ENCODE peak calls at places on chromosomes 1 and 21, in seven cellular contexts. L is omental fat pad, X is psoas muscle, F is right lobe of liver, W is lung, J is GM13976, Y is SK-N-SH. D is an unnamed sample.

GRCh38 chr1:55246896-55247295 is 31.7 kb upstream of the USP24 start:
- DNase-seq in L (no peak), X (no peak), F (no peak), W (no peak), J (no peak), Y (no peak), D (no peak)

GRCh38 chr21:19507682-19508260 is 1104.2 kb upstream of the TMPRSS15 start:
- DNase-seq in L (no peak), X (no peak), F (no peak), W (no peak), J (no peak), Y (peak), D (no peak)

GRCh38 chr1:1891349-1892078 is 627 bp upstream of the GNB1 start:
- DNase-seq in L (no peak), X (peak), F (peak), W (peak), J (peak), Y (peak), D (peak)

GRCh38 chr1:119376594-119376993 is 8.0 kb downstream of the HAO2 start:
- DNase-seq in L (no peak), X (no peak), F (peak), W (no peak), J (no peak), Y (no peak), D (no peak)

GRCh38 chr1:31752952-31753351 is 11.2 kb downstream of the ADGRB2 start:
- DNase-seq in L (no peak), X (no peak), F (no peak), W (no peak), J (no peak), Y (no peak), D (no peak)

GRCh38 chr21:23083242-23083641 is 2085.0 kb downstream of the NCAM2 start:
- DNase-seq in L (no peak), X (no peak), F (no peak), W (no peak), J (no peak), Y (no peak), D (no peak)

GRCh38 chr21:34613679-34614442 is 1.1 kb downstream of the RCAN1 start:
- DNase-seq in L (no peak), X (no peak), F (no peak), W (no peak), J (no peak), Y (peak), D (peak)

GRCh38 chr1:107551491-107551890 is 410.7 kb downstream of the NTNG1 start:
- DNase-seq in L (no peak), X (no peak), F (no peak), W (no peak), J (no peak), Y (no peak), D (no peak)

GRCh38 chr1:94047914-94048313 is 73.0 kb downstream of the ABCA4 start:
- DNase-seq in L (no peak), X (no peak), F (no peak), W (no peak), J (no peak), Y (no peak), D (no peak)

GRCh38 chr21:41499920-41500319 is 8.0 kb downstream of the TMPRSS2 start:
- DNase-seq in L (no peak), X (no peak), F (peak), W (no peak), J (no peak), Y (no peak), D (no peak)

GRCh38 chr1:22821027-22821426 is 110.4 kb downstream of the EPHB2 start:
- DNase-seq in L (no peak), X (no peak), F (no peak), W (no peak), J (no peak), Y (no peak), D (no peak)

GRCh38 chr1:197577580-197577979 is 197.7 kb downstream of the DENND1B start:
- DNase-seq in L (no peak), X (no peak), F (no peak), W (no peak), J (no peak), Y (no peak), D (no peak)

GRCh38 chr1:244836135-244836521 is 670 bp downstream of the COX20 start:
- DNase-seq in L (no peak), X (no peak), F (no peak), W (no peak), J (no peak), Y (peak), D (no peak)

GRCh38 chr1:205243355-205244191 is 15.8 kb downstream of the TMCC2 start:
- DNase-seq in L (no peak), X (no peak), F (no peak), W (no peak), J (no peak), Y (no peak), D (no peak)

GRCh38 chr1:220841293-220841692 is 38.0 kb upstream of the HLX start:
- DNase-seq in L (no peak), X (no peak), F (no peak), W (no peak), J (no peak), Y (no peak), D (no peak)

GRCh38 chr1:87121732-87122163 is 206.9 kb upstream of the LMO4 start:
- DNase-seq in L (no peak), X (peak), F (no peak), W (no peak), J (no peak), Y (no peak), D (no peak)

GRCh38 chr1:234866007-234866866 is 256.3 kb upstream of the IRF2BP2 start:
- DNase-seq in L (no peak), X (peak), F (peak), W (no peak), J (no peak), Y (no peak), D (peak)

GRCh38 chr1:26677306-26678115 is 18.3 kb upstream of the ARID1A start:
- DNase-seq in L (no peak), X (peak), F (peak), W (peak), J (peak), Y (peak), D (peak)

GRCh38 chr1:246497331-246497915 is 9.7 kb downstream of the SMYD3 start:
- DNase-seq in L (no peak), X (no peak), F (no peak), W (no peak), J (peak), Y (peak), D (peak)

GRCh38 chr1:162016616-162017015 is 7.1 kb downstream of the OLFML2B start:
- DNase-seq in L (no peak), X (no peak), F (no peak), W (no peak), J (no peak), Y (no peak), D (no peak)

GRCh38 chr1:44674113-44675000 is at the start of the genes ARMH1 and TMEM53:
- DNase-seq in L (peak), X (peak), F (peak), W (peak), J (peak), Y (peak), D (peak)
- TF ChIP-seq CTCF in L (no peak), X (no peak), F (no peak), W (no peak), J (no peak), Y (peak), D (no peak)

GRCh38 chr1:189220750-189221149 is 1256.9 kb downstream of the BRINP3 start:
- DNase-seq in L (no peak), X (no peak), F (no peak), W (no peak), J (no peak), Y (peak), D (no peak)
- TF ChIP-seq CTCF in L (no peak), X (no peak), F (peak), W (no peak), J (no peak), Y (peak), D (no peak)

DNA sequence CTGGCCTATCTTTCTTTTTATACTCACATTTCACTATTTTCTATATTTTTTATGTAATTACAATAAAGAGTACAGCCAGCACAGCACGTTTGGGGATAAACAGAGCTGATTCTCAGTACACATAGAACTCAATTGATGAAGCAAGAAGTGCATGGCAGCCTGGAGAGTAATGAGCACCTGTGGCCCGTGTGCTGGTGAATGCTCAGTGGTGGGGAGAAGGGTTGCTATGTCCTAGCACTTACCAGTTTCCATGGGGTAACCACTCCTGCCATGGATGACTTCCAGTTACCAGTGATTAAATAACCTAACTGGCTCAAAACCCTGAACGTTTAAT is 332.0 kb downstream of the CAMTA1 start:
- DNase-seq in L (no peak), X (no peak), F (no peak), W (no peak), J (no peak), Y (no peak), D (no peak)
- TF ChIP-seq CTCF in L (no peak), X (no peak), F (no peak), W (no peak), J (no peak), Y (peak), D (no peak)

GRCh38 chr1:109488201-109488600 is 4.5 kb downstream of the ATXN7L2 start:
- DNase-seq in L (no peak), X (no peak), F (no peak), W (no peak), J (no peak), Y (no peak), D (no peak)
- TF ChIP-seq CTCF in L (no peak), X (no peak), F (no peak), W (no peak), J (no peak), Y (peak), D (no peak)

GRCh38 chr1:110185181-110185580 is 24.9 kb upstream of the KCNC4 start:
- DNase-seq in L (no peak), X (no peak), F (no peak), W (no peak), J (no peak), Y (no peak), D (no peak)
- TF ChIP-seq CTCF in L (no peak), X (no peak), F (no peak), W (no peak), J (no peak), Y (no peak), D (no peak)

D was measured in activated CD8-positive, alpha-beta T cell treated with anti-CD3 and anti-CD28 coated beads for 36 hours.